ENCODE peak calls at places on chromosomes 7 and 10, in five cellular contexts. Y is naive B cell; V is RWPE2; X is left ventricle myocardium superior; U is activated CD8-positive, alpha-beta T cell treated with anti-CD3 and anti-CD28 coated beads for 36 hours. P is an unnamed sample.

GRCh38 chr7:36131499-36131898 is 21.6 kb upstream of the EEPD1 start:
- ATAC-seq in Y (no peak), V (no peak), X (no peak), U (no peak), P (no peak)

GRCh38 chr10:104732222-104732621 is 91.1 kb downstream of the SORCS3 start:
- ATAC-seq in Y (no peak), V (no peak), X (peak), U (no peak), P (no peak)

GRCh38 chr7:94683066-94683465 is 27.1 kb upstream of the SGCE start:
- ATAC-seq in Y (no peak), V (peak), X (no peak), U (no peak), P (no peak)

GRCh38 chr10:35400600-35401268 is 64.4 kb downstream of the CCNY start:
- ATAC-seq in Y (peak), V (no peak), X (peak), U (no peak), P (peak)

GRCh38 chr7:55207423-55207822 is 157.7 kb upstream of the LANCL2 start:
- ATAC-seq in Y (no peak), V (no peak), X (no peak), U (no peak), P (peak)

GRCh38 chr7:77687747-77688144 is 8.5 kb upstream of the RSBN1L start:
- ATAC-seq in Y (no peak), V (no peak), X (no peak), U (peak), P (no peak)

GRCh38 chr10:68088744-68089143 is 13.7 kb upstream of the HERC4 start:
- ATAC-seq in Y (no peak), V (no peak), X (no peak), U (peak), P (no peak)

GRCh38 chr7:51066405-51066882 is 250.2 kb downstream of the COBL start:
- ATAC-seq in Y (no peak), V (no peak), X (no peak), U (no peak), P (no peak)

GRCh38 chr7:158763454-158764033 is 58.9 kb upstream of the NCAPG2 start:
- ATAC-seq in Y (no peak), V (no peak), X (peak), U (no peak), P (no peak)

GRCh38 chr10:17001961-17002749 is 127.5 kb downstream of the CUBN start:
- ATAC-seq in Y (no peak), V (no peak), X (peak), U (peak), P (peak)

P was measured in stimulated activated memory B cell treated with anti-CD40 and anti-IgM and Interleukin-4, amounts not matched to agents 10 μg/mL and 1 μg/mL and 100 μg/mL, for 72 hours.